ENCODE peak calls at places on chromosomes 2 and 18, in eight cellular contexts. J, X, M, O, T, F, Q and Y are unnamed samples.
A peak's percentile ranks its signal among the peaks of the same experiment; 100 is the strongest.

GRCh38 chr2:198144621-198145020 is 340.2 kb downstream of the PLCL1 start:
- DNase-seq in Q (no peak), M (no peak), X (no peak), O (peak; percentile 2), F (no peak), T (no peak), J (no peak), Y (no peak)

GRCh38 chr2:62897187-62897827 is 153.3 kb upstream of the OTX1 start:
- DNase-seq in J (no peak), T (no peak), O (no peak), M (no peak), X (no peak), F (no peak), Q (peak; percentile 44), Y (no peak)

GRCh38 chr2:45288532-45288931 is 279.3 kb upstream of the SIX2 start:
- DNase-seq in Q (peak; percentile 56), O (no peak), X (peak; percentile 36), J (no peak), M (no peak), T (no peak), F (peak; percentile 50), Y (no peak)

GRCh38 chr18:67290421-67290820 is 226.1 kb downstream of the DSEL start:
- DNase-seq in Q (no peak), X (peak; percentile 18), J (no peak), M (no peak), O (no peak), F (no peak), T (no peak), Y (no peak)

GRCh38 chr2:119483896-119484718 is 40.2 kb downstream of the SCTR start:
- DNase-seq in O (no peak), J (peak; percentile 44), T (no peak), M (no peak), X (no peak), F (no peak), Q (no peak), Y (no peak)

GRCh38 chr2:241692448-241692847 is 5.8 kb upstream of the DTYMK start:
- DNase-seq in O (no peak), X (peak; percentile 74), F (peak; percentile 67), J (no peak), T (no peak), Q (peak; percentile 49), M (no peak), Y (no peak)

GRCh38 chr18:29588446-29589100 is 1411.6 kb upstream of the CDH2 start:
- DNase-seq in M (no peak), T (no peak), X (no peak), J (no peak), F (no peak), Q (no peak), O (no peak), Y (no peak)

GRCh38 chr2:131033786-131034121 is 59.5 kb downstream of the FAM168B start:
- DNase-seq in F (no peak), T (no peak), X (no peak), O (no peak), M (no peak), Q (no peak), J (no peak), Y (no peak)

GRCh38 chr18:57981629-57982028 is 62.4 kb upstream of the NEDD4L start:
- DNase-seq in T (no peak), X (no peak), O (no peak), Q (no peak), F (no peak), M (no peak), J (no peak), Y (no peak)

GRCh38 chr2:192267484-192267883 is 72.8 kb upstream of the TMEFF2 start:
- DNase-seq in X (peak; percentile 87), Q (peak; percentile 87), J (no peak), T (no peak), O (no peak), M (no peak), F (peak; percentile 86), Y (peak; percentile 13)

GRCh38 chr18:64333584-64333983 is 184.7 kb upstream of the LINC00305 start:
- DNase-seq in F (no peak), Q (no peak), T (no peak), M (no peak), X (peak; percentile 8), O (no peak), J (no peak), Y (no peak)

GRCh38 chr18:9782073-9782857 is 74.2 kb downstream of the RAB31 start:
- DNase-seq in T (no peak), O (no peak), X (peak; percentile 97), M (no peak), F (peak; percentile 79), Q (peak; percentile 72), J (no peak), Y (no peak)

GRCh38 chr18:9130806-9131205 is 5.8 kb upstream of the ANKRD12 start:
- DNase-seq in F (no peak), M (no peak), T (no peak), O (no peak), Q (no peak), X (no peak), J (no peak), Y (no peak)

GRCh38 chr2:159185401-159186130 is 100.9 kb downstream of the WDSUB1 start:
- DNase-seq in Q (peak; percentile 31), X (peak; percentile 53), T (peak; percentile 33), O (peak; percentile 28), F (peak; percentile 97), M (no peak), J (no peak), Y (peak; percentile 4)

GRCh38 chr2:45256173-45256866 is 247.1 kb upstream of the SIX2 start:
- DNase-seq in J (no peak), O (no peak), Q (no peak), T (no peak), X (no peak), F (no peak), M (no peak), Y (no peak)

GRCh38 chr2:166376873-166377272 is 1.1 kb upstream of the SCN9A start:
- DNase-seq in M (no peak), Q (no peak), T (no peak), X (no peak), F (no peak), O (no peak), J (no peak), Y (no peak)

GRCh38 chr2:166375736-166376487 is at the start of gene SCN9A:
- DNase-seq in Q (peak; percentile 92), J (peak; percentile 62), X (peak; percentile 75), O (peak; percentile 46), M (peak; percentile 2), F (peak; percentile 83), T (peak; percentile 51), Y (no peak)

GRCh38 chr2:166375205-166375735 is 474 bp downstream of the SCN9A start:
- DNase-seq in T (no peak), M (no peak), Q (peak; percentile 47), O (peak; percentile 1), F (peak; percentile 30), X (peak; percentile 18), J (no peak), Y (no peak)

GRCh38 chr2:166373951-166374350 is 1.8 kb downstream of the SCN9A start:
- DNase-seq in J (no peak), M (no peak), O (no peak), X (peak; percentile 61), T (no peak), F (peak; percentile 83), Q (peak; percentile 97), Y (no peak)

DNA sequence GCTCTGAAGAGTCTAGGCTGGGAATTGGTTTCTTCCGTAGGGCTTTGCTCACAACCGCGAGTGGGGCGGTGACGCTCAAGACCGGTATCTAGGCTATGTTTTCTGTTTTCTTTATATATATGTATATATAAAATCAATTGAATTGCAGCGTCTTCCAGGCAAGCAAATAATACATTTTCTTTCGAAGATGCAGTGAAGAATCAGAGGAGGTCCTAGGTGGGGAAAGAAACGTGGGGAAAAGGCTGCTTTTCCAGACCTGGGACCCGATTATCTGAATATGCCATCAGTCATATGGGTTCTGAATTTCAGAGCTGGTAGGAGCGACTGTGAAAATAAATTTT is 714 bp upstream of the SCN9A start:
- DNase-seq in O (no peak), Q (no peak), X (no peak), J (no peak), T (no peak), M (no peak), F (no peak), Y (no peak)
- H3K4me3 ChIP-seq in O (no peak overlapping the region), Q (peak overlapping the region; percentile 79), X (peak overlapping the region; percentile 78), J (peak overlapping the region; percentile 50), T (peak overlapping the region; percentile 53), M (peak overlapping the region; percentile 83), F (peak overlapping the region; percentile 72), Y (peak overlapping the region; percentile 59)

DNA sequence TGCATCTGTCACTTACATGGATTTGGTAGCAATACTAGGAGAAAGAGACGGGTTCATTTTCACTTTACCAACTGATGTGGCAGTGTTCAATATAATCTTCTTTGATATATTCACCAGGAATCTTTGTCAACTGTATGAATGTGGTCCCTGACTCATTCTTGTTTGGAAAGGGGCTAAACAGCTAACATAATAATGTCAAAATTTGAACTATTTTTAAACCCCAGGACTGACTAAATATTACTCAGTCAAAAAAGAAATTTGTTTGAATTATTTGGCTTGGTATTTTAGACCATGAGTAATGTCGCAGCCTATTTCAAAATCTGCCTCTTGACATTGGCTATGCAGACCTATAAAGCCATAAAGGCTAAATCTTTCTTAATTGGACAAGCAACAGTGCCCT is 413.7 kb upstream of the RGPD4 start:
- DNase-seq in O (no peak), Q (peak; percentile 50), F (peak; percentile 50), J (no peak), X (peak; percentile 13), T (no peak), M (no peak), Y (no peak)
- H3K4me3 ChIP-seq in O (no peak overlapping the region), Q (no peak overlapping the region), F (no peak overlapping the region), J (no peak overlapping the region), X (no peak overlapping the region), T (no peak overlapping the region), M (peak overlapping the region; percentile 13), Y (no peak overlapping the region)

DNA sequence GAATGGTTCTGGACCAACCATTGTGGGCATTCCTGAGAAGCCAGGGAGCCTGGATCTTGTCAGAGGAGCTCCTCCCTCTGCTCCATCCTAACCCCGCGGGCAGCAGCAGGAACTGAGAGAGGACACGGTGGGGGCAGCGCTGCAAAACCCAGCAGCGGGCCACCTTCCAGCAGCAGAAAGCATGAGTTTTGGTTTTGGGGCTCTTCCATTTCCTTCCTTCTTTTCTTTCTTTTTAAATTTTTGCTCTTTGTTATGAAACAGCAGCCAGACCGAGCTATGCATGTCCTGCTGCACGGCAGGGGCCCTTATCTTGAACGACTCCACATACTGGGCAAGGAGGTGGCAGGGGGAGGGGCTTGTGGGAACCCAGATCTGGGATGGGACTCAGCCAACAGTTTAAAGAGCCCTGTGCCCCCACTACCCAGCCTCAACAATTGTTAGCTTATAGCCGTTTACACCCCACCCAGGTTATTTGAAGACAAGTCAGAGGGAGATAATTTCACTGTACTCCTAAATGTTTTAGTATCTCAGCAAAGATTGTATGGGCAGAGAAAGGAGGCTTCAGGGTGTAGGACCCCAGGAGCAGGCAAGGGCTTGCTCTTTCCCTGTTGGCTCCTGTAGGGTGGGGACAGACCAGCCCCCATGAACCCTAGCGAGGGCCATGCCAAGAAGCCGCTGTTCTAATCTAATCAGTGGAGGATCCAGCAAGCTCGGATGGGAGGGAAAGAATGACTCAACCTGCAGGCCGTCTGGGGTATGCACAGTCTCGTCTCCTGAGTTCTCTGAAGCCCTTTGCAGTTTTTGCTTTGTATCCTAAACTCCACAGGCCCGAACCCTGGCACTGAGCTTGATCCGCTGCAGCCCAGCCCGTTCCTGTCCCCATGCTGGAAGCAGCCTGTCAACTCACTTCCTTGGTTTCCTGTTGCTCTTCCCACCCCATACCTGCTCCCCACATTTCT is 75.3 kb downstream of the LRRFIP1 start:
- DNase-seq in X (peak; percentile 78), M (no peak), F (peak; percentile 77), J (no peak), O (peak; percentile 42), T (peak; percentile 67), Q (no peak), Y (no peak)
- H3K4me3 ChIP-seq in X (peak overlapping the region; percentile 12), M (peak overlapping the region; percentile 57), F (no peak overlapping the region), J (no peak overlapping the region), O (peak overlapping the region; percentile 57), T (peak overlapping the region; percentile 3), Q (no peak overlapping the region), Y (no peak overlapping the region)

GRCh38 chr2:32864761-32865160 is 82.0 kb upstream of the LTBP1 start:
- DNase-seq in Q (no peak), T (no peak), J (no peak), F (peak; percentile 73), M (no peak), O (no peak), X (peak; percentile 39), Y (no peak)
- H3K4me3 ChIP-seq in Q (no peak overlapping the region), T (no peak overlapping the region), J (no peak overlapping the region), F (no peak overlapping the region), M (no peak overlapping the region), O (no peak overlapping the region), X (no peak overlapping the region), Y (no peak overlapping the region)